ENCODE peak calls at places on chromosome 21, in four cellular contexts. S is psoas muscle, A is fibroblast of lung, Y is bronchial epithelial cell. T is an unnamed sample.

GRCh38 chr21:39612233-39613028 is at the start of gene B3GALT5:
- DNase-seq in S (no peak), A (peak), Y (no peak), T (no peak)

GRCh38 chr21:46452719-46453118 is 6.0 kb upstream of the DIP2A start:
- DNase-seq in S (no peak), A (no peak), Y (no peak), T (no peak)

GRCh38 chr21:45421846-45422775 is 17.1 kb downstream of the COL18A1 start:
- DNase-seq in S (peak), A (no peak), Y (no peak), T (no peak)

GRCh38 chr21:31559368-31560119 is 99.9 kb upstream of the SOD1 start:
- DNase-seq in S (peak), A (peak), Y (peak), T (peak)

GRCh38 chr21:17679002-17679600 is 66.4 kb upstream of the BTG3 start:
- DNase-seq in S (no peak), A (peak), Y (peak), T (peak)

GRCh38 chr21:45004059-45004422 is 64.2 kb downstream of the SLX9 start:
- DNase-seq in S (no peak), A (no peak), Y (no peak), T (no peak)

GRCh38 chr21:45592208-45592619 is 50.0 kb upstream of the SLC19A1 start:
- DNase-seq in S (no peak), A (no peak), Y (peak), T (peak)

GRCh38 chr21:34592120-34592561 is 22.8 kb downstream of the RCAN1 start:
- DNase-seq in S (peak), A (peak), Y (no peak), T (peak)

GRCh38 chr21:29096619-29097018 is 23.2 kb upstream of the CCT8 start:
- DNase-seq in S (no peak), A (no peak), Y (no peak), T (no peak)

GRCh38 chr21:31444061-31444460 is 100.0 kb upstream of the TIAM1 start:
- DNase-seq in S (peak), A (peak), Y (no peak), T (peak)

GRCh38 chr21:46489800-46490199 is 31.1 kb downstream of the DIP2A start:
- DNase-seq in S (no peak), A (no peak), Y (no peak), T (no peak)

GRCh38 chr21:46545363-46545762 is 59.5 kb downstream of the S100B start:
- DNase-seq in S (no peak), A (no peak), Y (peak), T (no peak)

GRCh38 chr21:16457498-16457897 is 727.7 kb downstream of the USP25 start:
- DNase-seq in S (no peak), A (no peak), Y (no peak), T (no peak)

GRCh38 chr21:16460936-16461335 is 731.2 kb downstream of the USP25 start:
- DNase-seq in S (no peak), A (no peak), Y (no peak), T (no peak)

GRCh38 chr21:16455978-16456377 is 726.2 kb downstream of the USP25 start:
- DNase-seq in S (no peak), A (peak), Y (no peak), T (peak)

GRCh38 chr21:16454371-16454770 is 724.6 kb downstream of the USP25 start:
- DNase-seq in S (no peak), A (peak), Y (no peak), T (peak)

GRCh38 chr21:16455526-16455925 is 725.7 kb downstream of the USP25 start:
- DNase-seq in S (no peak), A (no peak), Y (no peak), T (no peak)
- H3K4me3 ChIP-seq in S (no peak), A (no peak), Y (no peak), T (no peak)

GRCh38 chr21:43645414-43645891 is 13.8 kb downstream of the HSF2BP start:
- DNase-seq in S (no peak), A (peak), Y (peak), T (peak)
- TF ChIP-seq CTCF in S (peak), A (peak), Y (peak), T (peak)

GRCh38 chr21:33241846-33242245 is 12.1 kb downstream of the IFNAR2 start:
- DNase-seq in S (no peak), A (no peak), Y (no peak), T (no peak)
- H3K4me3 ChIP-seq in S (no peak), A (no peak), Y (no peak), T (no peak)

DNA sequence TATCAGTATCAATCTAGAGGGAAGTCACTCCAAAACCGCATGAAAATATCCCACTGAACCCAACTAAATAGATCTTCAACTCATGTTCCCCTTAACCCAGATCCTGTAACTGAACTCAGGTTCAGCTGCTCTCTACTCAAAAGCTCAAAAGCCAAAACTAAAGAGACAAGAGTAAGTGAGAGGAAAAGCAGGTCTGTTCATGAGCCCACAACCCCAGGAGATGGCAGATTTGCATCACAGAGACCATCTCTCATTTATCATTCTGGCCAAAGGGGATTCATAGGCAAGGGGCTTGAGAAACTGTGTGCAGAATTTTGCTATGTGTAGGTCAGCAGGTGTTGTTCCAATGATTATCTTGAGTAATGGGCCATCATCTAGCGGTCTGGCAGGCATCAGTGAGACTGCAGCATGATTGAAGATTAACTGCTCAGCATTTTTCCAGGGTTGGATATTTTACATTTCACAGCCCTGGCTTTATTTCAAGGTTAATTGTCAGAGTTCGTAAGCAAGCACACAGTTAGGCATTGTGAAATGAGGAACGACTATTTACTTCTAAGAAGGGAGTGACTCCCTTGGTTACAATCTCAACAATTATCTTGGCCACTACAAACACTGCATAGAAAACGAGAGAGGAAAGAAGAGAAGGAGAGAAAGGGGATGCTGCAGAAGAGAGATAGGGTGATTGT is 1204.5 kb upstream of the TMPRSS15 start:
- DNase-seq in S (no peak), A (no peak), Y (no peak), T (no peak)
- TF ChIP-seq CTCF in S (no peak), A (no peak), Y (no peak), T (no peak)

GRCh38 chr21:20996421-20997307 is 1.5 kb upstream of the NCAM2 start:
- DNase-seq in S (no peak), A (peak), Y (no peak), T (no peak)
- H3K4me3 ChIP-seq in S (no peak), A (peak), Y (no peak), T (no peak)

GRCh38 chr21:27466175-27466574 is 499.3 kb upstream of the ADAMTS5 start:
- DNase-seq in S (no peak), A (no peak), Y (no peak), T (no peak)
- TF ChIP-seq CTCF in S (no peak), A (no peak), Y (no peak), T (peak)

GRCh38 chr21:43311303-43311817 is 115.6 kb downstream of the SIK1 start:
- DNase-seq in S (peak), A (no peak), Y (no peak), T (no peak)

GRCh38 chr21:43312011-43312410 is 114.9 kb downstream of the SIK1 start:
- DNase-seq in S (no peak), A (no peak), Y (peak), T (no peak)

GRCh38 chr21:43313939-43314405 is 113.0 kb downstream of the SIK1 start:
- DNase-seq in S (peak), A (no peak), Y (no peak), T (no peak)

GRCh38 chr21:43313221-43313938 is 113.6 kb downstream of the SIK1 start:
- DNase-seq in S (peak), A (no peak), Y (no peak), T (no peak)

DNA sequence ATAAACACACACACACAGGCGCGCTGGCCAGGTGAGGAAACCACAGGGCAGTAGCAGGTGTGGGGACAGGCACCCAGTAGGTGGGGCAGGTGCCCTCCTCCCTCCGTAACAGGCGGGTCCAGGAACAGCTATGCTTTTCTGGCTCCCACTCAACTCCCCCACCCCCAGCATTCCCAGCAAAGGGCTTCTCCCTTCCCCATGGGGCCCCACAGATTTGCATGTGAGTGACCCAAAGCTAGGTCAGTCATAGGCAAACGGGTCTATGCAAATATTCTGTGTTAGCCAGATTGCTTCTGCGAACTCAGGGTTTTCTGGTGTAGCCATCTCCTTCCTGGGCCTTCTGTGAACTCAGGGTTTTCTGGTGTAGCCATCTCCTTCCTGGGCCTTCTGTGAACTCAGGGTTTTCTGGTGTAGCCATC is 114.2 kb downstream of the SIK1 start:
- DNase-seq in S (peak), A (no peak), Y (no peak), T (no peak)
- H3K4me3 ChIP-seq in S (no peak), A (no peak), Y (no peak), T (no peak)

GRCh38 chr21:35796834-35797233 is 263.5 kb downstream of the SETD4 start:
- DNase-seq in S (no peak), A (peak), Y (no peak), T (peak)

DNA sequence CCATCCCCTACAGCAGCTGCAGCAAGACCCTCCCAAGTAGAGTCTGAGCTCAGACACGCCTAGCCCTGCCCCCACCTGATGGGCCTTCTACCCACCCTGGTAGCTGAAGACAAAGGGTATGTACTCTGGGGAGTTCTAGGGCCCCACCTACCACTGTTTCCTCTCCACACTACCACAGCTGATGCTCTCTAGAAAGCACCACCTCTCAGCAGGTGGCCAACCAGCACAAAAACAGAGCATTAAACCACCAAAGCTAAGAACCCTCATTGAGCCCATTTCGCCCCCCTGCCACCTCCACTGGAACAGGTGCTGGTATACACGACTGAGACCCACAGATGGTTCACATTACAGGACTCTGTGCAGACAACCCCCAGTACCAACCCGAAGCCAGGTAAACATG is 258.9 kb downstream of the SETD4 start:
- DNase-seq in S (no peak), A (no peak), Y (no peak), T (no peak)
- TF ChIP-seq CTCF in S (no peak), A (no peak), Y (no peak), T (no peak)

GRCh38 chr21:41508415-41509205 is 652 bp upstream of the TMPRSS2 start:
- DNase-seq in S (no peak), A (no peak), Y (no peak), T (no peak)
- H3K4me3 ChIP-seq in S (no peak), A (no peak), Y (peak), T (no peak)

T was measured in fibroblast of the aortic adventitia.